ENCODE peak calls at places on chromosome 15, in five cellular contexts. F is psoas muscle, D is PC-9, R is OCI-LY7, Q is SK-N-SH. U is an unnamed sample.

GRCh38 chr15:38076806-38077205 is 142.4 kb downstream of the TMCO5A start:
- DNase-seq in F (peak; percentile 25), Q (no peak), D (no peak), R (peak; percentile 94), U (no peak)

GRCh38 chr15:42090375-42090774 is 4.0 kb downstream of the PLA2G4D start:
- DNase-seq in Q (no peak), R (no peak), D (no peak), F (no peak), U (no peak)

GRCh38 chr15:93854088-93854487 is 377.3 kb upstream of the MCTP2 start:
- DNase-seq in R (no peak), F (no peak), D (no peak), Q (no peak), U (no peak)

GRCh38 chr15:74053941-74054529 is 28.3 kb downstream of the GOLGA6A start:
- DNase-seq in D (peak; percentile 46), R (peak; percentile 70), Q (peak; percentile 94), F (peak; percentile 82), U (no peak)

GRCh38 chr15:63232943-63233342 is 43.5 kb downstream of the RAB8B start:
- DNase-seq in F (no peak), R (no peak), Q (no peak), D (no peak), U (no peak)

GRCh38 chr15:57509121-57509520 is 82.6 kb upstream of the MYZAP start:
- DNase-seq in Q (no peak), R (no peak), F (no peak), D (no peak), U (peak; percentile 68)

GRCh38 chr15:95715116-95715888 is 615.2 kb upstream of the NR2F2 start:
- DNase-seq in F (no peak), D (no peak), Q (no peak), R (no peak), U (no peak)

GRCh38 chr15:91520848-91521247 is 332.7 kb upstream of the SLCO3A1 start:
- DNase-seq in D (no peak), R (no peak), Q (no peak), F (no peak), U (no peak)

GRCh38 chr15:25173241-25174028 is 218.6 kb downstream of the SNRPN start:
- DNase-seq in D (no peak), Q (no peak), F (peak; percentile 1), R (no peak), U (no peak)

GRCh38 chr15:73364070-73364469 is 4.7 kb downstream of the HCN4 start:
- DNase-seq in Q (no peak), R (no peak), F (no peak), D (no peak), U (no peak)

GRCh38 chr15:75836953-75837321 is 6.3 kb upstream of the UBE2Q2 start:
- DNase-seq in D (no peak), R (no peak), F (peak; percentile 30), Q (no peak), U (no peak)

GRCh38 chr15:25427861-25428260 is 11.0 kb downstream of the UBE3A start:
- DNase-seq in Q (no peak), F (no peak), R (no peak), D (no peak), U (no peak)

GRCh38 chr15:45790325-45790943 is 155.6 kb downstream of the SQOR start:
- DNase-seq in F (no peak), R (peak; percentile 74), Q (peak; percentile 62), D (no peak), U (no peak)

GRCh38 chr15:65839354-65839901 is 29.9 kb upstream of the RAB11A start:
- DNase-seq in D (no peak), R (no peak), F (no peak), Q (no peak), U (no peak)

GRCh38 chr15:85277847-85278246 is 102.6 kb upstream of the AKAP13 start:
- DNase-seq in Q (no peak), D (no peak), R (no peak), F (no peak), U (no peak)

GRCh38 chr15:81309647-81310460 is 14.1 kb downstream of the STARD5 start:
- DNase-seq in F (no peak), D (no peak), R (no peak), Q (no peak), U (no peak)

GRCh38 chr15:37574985-37575384 is 359.5 kb upstream of the TMCO5A start:
- DNase-seq in F (no peak), R (no peak), Q (no peak), D (no peak), U (no peak)

DNA sequence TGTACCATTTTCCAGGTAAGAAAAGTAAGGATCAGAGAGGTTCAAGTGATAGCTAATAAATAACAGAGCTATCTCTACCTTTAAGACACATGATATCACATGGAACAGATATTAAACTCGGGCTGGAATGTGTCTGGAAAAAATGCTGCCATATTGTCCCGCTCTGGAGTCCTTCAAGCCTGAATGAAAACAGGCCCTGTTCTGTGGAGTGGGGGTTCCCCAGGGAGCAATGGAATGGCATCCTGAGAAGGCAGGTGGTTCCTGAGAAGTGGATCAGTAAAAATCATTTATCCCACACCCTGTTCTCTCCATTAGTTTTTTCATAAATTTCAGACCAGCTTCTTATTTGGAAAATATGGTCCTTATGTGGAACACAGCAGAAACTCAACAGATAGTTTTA is 57.3 kb upstream of the PRTG start:
- DNase-seq in F (no peak), R (no peak), D (no peak), Q (no peak), U (no peak)
- TF ChIP-seq CTCF in F (no peak), R (no peak), D (no peak), Q (no peak), U (no peak)

GRCh38 chr15:70794596-70795310 is 31.4 kb upstream of the UACA start:
- DNase-seq in Q (no peak), F (no peak), D (peak; percentile 38), R (no peak), U (no peak)
- H3K4me3 ChIP-seq in Q (peak overlapping the region; percentile 10), F (no peak overlapping the region), D (no peak overlapping the region), R (no peak overlapping the region), U (peak overlapping the region; percentile 7)

DNA sequence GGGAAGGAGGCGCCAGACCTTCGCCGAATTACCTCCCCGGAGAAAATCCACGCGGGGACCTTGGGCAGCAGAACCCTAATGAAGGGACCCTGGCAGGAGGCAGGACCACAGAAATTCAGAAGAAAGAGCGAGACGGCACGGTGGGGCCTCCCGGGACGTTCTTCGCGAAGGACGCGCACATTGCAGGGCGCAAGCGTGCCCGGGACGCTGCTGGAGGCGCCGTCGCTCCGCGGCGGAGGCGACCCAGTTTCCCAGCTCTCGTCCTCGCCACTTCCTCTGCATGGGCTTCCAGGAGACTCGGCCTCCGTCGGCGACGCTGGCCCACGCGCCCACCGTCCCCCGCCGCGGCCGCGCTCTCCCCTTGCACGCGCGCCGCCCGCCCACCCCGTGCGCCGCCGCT is 31.9 kb upstream of the SMAD3 start:
- DNase-seq in Q (peak; percentile 38), F (no peak), R (no peak), D (no peak), U (no peak)
- TF ChIP-seq CTCF in Q (no peak), F (no peak), R (no peak), D (no peak), U (no peak)

DNA sequence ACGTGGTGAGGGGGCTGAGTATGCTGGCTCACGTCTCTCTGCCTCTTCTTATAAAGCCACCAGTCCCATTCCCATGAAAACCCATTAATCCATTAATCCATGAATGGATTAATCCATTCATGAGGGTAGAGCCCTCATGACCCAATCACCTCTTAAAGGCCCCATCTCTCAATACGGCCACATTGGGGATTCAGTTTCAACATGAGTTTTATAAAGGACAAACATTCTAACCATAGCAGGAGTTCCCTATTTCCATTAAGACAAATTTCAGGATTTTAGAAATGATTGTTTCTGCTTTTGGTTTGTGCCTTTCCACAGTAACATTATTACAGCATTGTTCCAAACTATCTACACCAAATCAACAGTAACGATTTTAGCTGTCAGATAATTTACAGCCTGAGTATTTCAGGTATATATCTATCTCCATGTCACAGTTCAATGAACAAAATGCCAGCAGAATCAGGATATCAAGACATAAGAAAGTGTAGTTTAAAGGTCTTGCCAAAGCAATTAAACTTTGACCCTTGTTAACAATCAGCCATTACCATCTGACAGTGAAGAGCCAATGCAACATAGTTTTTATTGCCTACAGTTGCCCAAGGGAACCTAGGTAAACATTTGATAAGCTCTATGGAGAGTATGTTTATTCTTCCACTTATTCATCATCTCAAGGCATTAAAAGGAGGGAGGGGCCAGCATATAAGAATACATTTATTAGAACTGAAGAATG is 3.8 kb downstream of the TSPAN3 start:
- DNase-seq in D (peak; percentile 96), R (no peak), Q (no peak), F (no peak), U (no peak)
- H3K4me3 ChIP-seq in D (no peak overlapping the region), R (no peak overlapping the region), Q (no peak overlapping the region), F (no peak overlapping the region), U (no peak overlapping the region)

U was measured in epithelial cell of proximal tubule.